ENCODE peak calls at places on chromosomes 5 and 9, in eight cellular contexts. One of them, this sample, is unnamed.
A peak's percentile ranks its signal among the peaks of the same experiment; 100 is the strongest.

GRCh38 chr5:123755587-123756324 is 243.8 kb downstream of the CSNK1G3 start:
- DNase-seq in Caki2: no peak
- DNase-seq in epithelial cell of prostate: no peak
- DNase-seq in activated gamma-delta T cell treated with Interleukin-2 at 50 U/mL for 16 hours: no peak
- DNase-seq in AG08395: peak; percentile 46
- DNase-seq in left ventricle myocardium inferior: no peak
- DNase-seq in BJ: peak; percentile 37
- DNase-seq in activated T-helper 1 cell treated with anti-CD3 and anti-CD28 coated beads, Interleukin-12 subunit alpha, Interleukin-12 subunit beta, Interleukin-2, Interleukin-4 antibody, amounts not matched to agents 30 ng/mL and 10 ng/mL and 1 ng/mL, durations not matched to agents 14 hours and 24 hours and 36 hours: no peak
- DNase-seq in this sample: no peak

GRCh38 chr9:127418037-127418471 is 6.1 kb upstream of the ZNF79 start:
- DNase-seq in Caki2: no peak
- DNase-seq in epithelial cell of prostate: no peak
- DNase-seq in activated gamma-delta T cell treated with Interleukin-2 at 50 U/mL for 16 hours: peak; percentile 31
- DNase-seq in AG08395: no peak
- DNase-seq in left ventricle myocardium inferior: no peak
- DNase-seq in BJ: no peak
- DNase-seq in activated T-helper 1 cell treated with anti-CD3 and anti-CD28 coated beads, Interleukin-12 subunit alpha, Interleukin-12 subunit beta, Interleukin-2, Interleukin-4 antibody, amounts not matched to agents 30 ng/mL and 10 ng/mL and 1 ng/mL, durations not matched to agents 14 hours and 24 hours and 36 hours: peak; percentile 19
- DNase-seq in this sample: peak; percentile 53

GRCh38 chr9:89662718-89663246 is 58.0 kb downstream of the GADD45G start:
- DNase-seq in Caki2: no peak
- DNase-seq in epithelial cell of prostate: no peak
- DNase-seq in activated gamma-delta T cell treated with Interleukin-2 at 50 U/mL for 16 hours: no peak
- DNase-seq in AG08395: no peak
- DNase-seq in left ventricle myocardium inferior: no peak
- DNase-seq in BJ: no peak
- DNase-seq in activated T-helper 1 cell treated with anti-CD3 and anti-CD28 coated beads, Interleukin-12 subunit alpha, Interleukin-12 subunit beta, Interleukin-2, Interleukin-4 antibody, amounts not matched to agents 30 ng/mL and 10 ng/mL and 1 ng/mL, durations not matched to agents 14 hours and 24 hours and 36 hours: no peak
- DNase-seq in this sample: no peak

GRCh38 chr5:172935096-172935495 is 24.1 kb upstream of the RPL26L1 start:
- DNase-seq in Caki2: no peak
- DNase-seq in epithelial cell of prostate: no peak
- DNase-seq in activated gamma-delta T cell treated with Interleukin-2 at 50 U/mL for 16 hours: no peak
- DNase-seq in AG08395: no peak
- DNase-seq in left ventricle myocardium inferior: no peak
- DNase-seq in BJ: no peak
- DNase-seq in activated T-helper 1 cell treated with anti-CD3 and anti-CD28 coated beads, Interleukin-12 subunit alpha, Interleukin-12 subunit beta, Interleukin-2, Interleukin-4 antibody, amounts not matched to agents 30 ng/mL and 10 ng/mL and 1 ng/mL, durations not matched to agents 14 hours and 24 hours and 36 hours: no peak
- DNase-seq in this sample: no peak

GRCh38 chr9:31590091-31590490 is 794.4 kb upstream of the ACO1 start:
- DNase-seq in Caki2: no peak
- DNase-seq in epithelial cell of prostate: no peak
- DNase-seq in activated gamma-delta T cell treated with Interleukin-2 at 50 U/mL for 16 hours: no peak
- DNase-seq in AG08395: no peak
- DNase-seq in left ventricle myocardium inferior: no peak
- DNase-seq in BJ: no peak
- DNase-seq in activated T-helper 1 cell treated with anti-CD3 and anti-CD28 coated beads, Interleukin-12 subunit alpha, Interleukin-12 subunit beta, Interleukin-2, Interleukin-4 antibody, amounts not matched to agents 30 ng/mL and 10 ng/mL and 1 ng/mL, durations not matched to agents 14 hours and 24 hours and 36 hours: no peak
- DNase-seq in this sample: no peak

GRCh38 chr9:35075358-35075757 is 2.9 kb upstream of the VCP start:
- DNase-seq in Caki2: no peak
- DNase-seq in epithelial cell of prostate: no peak
- DNase-seq in activated gamma-delta T cell treated with Interleukin-2 at 50 U/mL for 16 hours: no peak
- DNase-seq in AG08395: no peak
- DNase-seq in left ventricle myocardium inferior: no peak
- DNase-seq in BJ: no peak
- DNase-seq in activated T-helper 1 cell treated with anti-CD3 and anti-CD28 coated beads, Interleukin-12 subunit alpha, Interleukin-12 subunit beta, Interleukin-2, Interleukin-4 antibody, amounts not matched to agents 30 ng/mL and 10 ng/mL and 1 ng/mL, durations not matched to agents 14 hours and 24 hours and 36 hours: no peak
- DNase-seq in this sample: no peak

GRCh38 chr5:33736510-33736909 is 155.3 kb downstream of the ADAMTS12 start:
- DNase-seq in Caki2: no peak
- DNase-seq in epithelial cell of prostate: no peak
- DNase-seq in activated gamma-delta T cell treated with Interleukin-2 at 50 U/mL for 16 hours: no peak
- DNase-seq in AG08395: peak; percentile 83
- DNase-seq in left ventricle myocardium inferior: no peak
- DNase-seq in BJ: peak; percentile 80
- DNase-seq in activated T-helper 1 cell treated with anti-CD3 and anti-CD28 coated beads, Interleukin-12 subunit alpha, Interleukin-12 subunit beta, Interleukin-2, Interleukin-4 antibody, amounts not matched to agents 30 ng/mL and 10 ng/mL and 1 ng/mL, durations not matched to agents 14 hours and 24 hours and 36 hours: no peak
- DNase-seq in this sample: no peak

GRCh38 chr5:95861221-95861857 is 38.8 kb upstream of the GLRX start:
- DNase-seq in Caki2: no peak
- DNase-seq in epithelial cell of prostate: peak; percentile 69
- DNase-seq in activated gamma-delta T cell treated with Interleukin-2 at 50 U/mL for 16 hours: no peak
- DNase-seq in AG08395: peak; percentile 86
- DNase-seq in left ventricle myocardium inferior: peak; percentile 50
- DNase-seq in BJ: peak; percentile 96
- DNase-seq in activated T-helper 1 cell treated with anti-CD3 and anti-CD28 coated beads, Interleukin-12 subunit alpha, Interleukin-12 subunit beta, Interleukin-2, Interleukin-4 antibody, amounts not matched to agents 30 ng/mL and 10 ng/mL and 1 ng/mL, durations not matched to agents 14 hours and 24 hours and 36 hours: no peak
- DNase-seq in this sample: no peak

GRCh38 chr9:4502444-4502843 is 12.2 kb downstream of the SLC1A1 start:
- DNase-seq in Caki2: no peak
- DNase-seq in epithelial cell of prostate: no peak
- DNase-seq in activated gamma-delta T cell treated with Interleukin-2 at 50 U/mL for 16 hours: no peak
- DNase-seq in AG08395: no peak
- DNase-seq in left ventricle myocardium inferior: no peak
- DNase-seq in BJ: no peak
- DNase-seq in activated T-helper 1 cell treated with anti-CD3 and anti-CD28 coated beads, Interleukin-12 subunit alpha, Interleukin-12 subunit beta, Interleukin-2, Interleukin-4 antibody, amounts not matched to agents 30 ng/mL and 10 ng/mL and 1 ng/mL, durations not matched to agents 14 hours and 24 hours and 36 hours: no peak
- DNase-seq in this sample: no peak

GRCh38 chr9:131441441-131441840 is 47.6 kb downstream of the PRRC2B start:
- DNase-seq in Caki2: no peak
- DNase-seq in epithelial cell of prostate: no peak
- DNase-seq in activated gamma-delta T cell treated with Interleukin-2 at 50 U/mL for 16 hours: no peak
- DNase-seq in AG08395: no peak
- DNase-seq in left ventricle myocardium inferior: no peak
- DNase-seq in BJ: no peak
- DNase-seq in activated T-helper 1 cell treated with anti-CD3 and anti-CD28 coated beads, Interleukin-12 subunit alpha, Interleukin-12 subunit beta, Interleukin-2, Interleukin-4 antibody, amounts not matched to agents 30 ng/mL and 10 ng/mL and 1 ng/mL, durations not matched to agents 14 hours and 24 hours and 36 hours: no peak
- DNase-seq in this sample: no peak

GRCh38 chr5:652773-653350 is 40.3 kb downstream of the TPPP start:
- DNase-seq in Caki2: no peak
- DNase-seq in epithelial cell of prostate: no peak
- DNase-seq in activated gamma-delta T cell treated with Interleukin-2 at 50 U/mL for 16 hours: no peak
- DNase-seq in AG08395: no peak
- DNase-seq in left ventricle myocardium inferior: no peak
- DNase-seq in BJ: no peak
- DNase-seq in activated T-helper 1 cell treated with anti-CD3 and anti-CD28 coated beads, Interleukin-12 subunit alpha, Interleukin-12 subunit beta, Interleukin-2, Interleukin-4 antibody, amounts not matched to agents 30 ng/mL and 10 ng/mL and 1 ng/mL, durations not matched to agents 14 hours and 24 hours and 36 hours: no peak
- DNase-seq in this sample: no peak

GRCh38 chr9:93038918-93039317 is 19.6 kb upstream of the SUSD3 start:
- DNase-seq in Caki2: no peak
- DNase-seq in epithelial cell of prostate: no peak
- DNase-seq in activated gamma-delta T cell treated with Interleukin-2 at 50 U/mL for 16 hours: no peak
- DNase-seq in AG08395: no peak
- DNase-seq in left ventricle myocardium inferior: no peak
- DNase-seq in BJ: no peak
- DNase-seq in activated T-helper 1 cell treated with anti-CD3 and anti-CD28 coated beads, Interleukin-12 subunit alpha, Interleukin-12 subunit beta, Interleukin-2, Interleukin-4 antibody, amounts not matched to agents 30 ng/mL and 10 ng/mL and 1 ng/mL, durations not matched to agents 14 hours and 24 hours and 36 hours: no peak
- DNase-seq in this sample: no peak

GRCh38 chr9:127214421-127215265 is 49.9 kb upstream of the GARNL3 start:
- DNase-seq in Caki2: peak; percentile 51
- DNase-seq in epithelial cell of prostate: peak; percentile 46
- DNase-seq in activated gamma-delta T cell treated with Interleukin-2 at 50 U/mL for 16 hours: peak; percentile 51
- DNase-seq in AG08395: peak; percentile 65
- DNase-seq in left ventricle myocardium inferior: no peak
- DNase-seq in BJ: no peak
- DNase-seq in activated T-helper 1 cell treated with anti-CD3 and anti-CD28 coated beads, Interleukin-12 subunit alpha, Interleukin-12 subunit beta, Interleukin-2, Interleukin-4 antibody, amounts not matched to agents 30 ng/mL and 10 ng/mL and 1 ng/mL, durations not matched to agents 14 hours and 24 hours and 36 hours: peak; percentile 44
- DNase-seq in this sample: peak; percentile 67

GRCh38 chr9:79193001-79193400 is 378.8 kb upstream of the TLE4 start:
- DNase-seq in Caki2: no peak
- DNase-seq in epithelial cell of prostate: no peak
- DNase-seq in activated gamma-delta T cell treated with Interleukin-2 at 50 U/mL for 16 hours: no peak
- DNase-seq in AG08395: peak; percentile 58
- DNase-seq in left ventricle myocardium inferior: no peak
- DNase-seq in BJ: peak; percentile 64
- DNase-seq in activated T-helper 1 cell treated with anti-CD3 and anti-CD28 coated beads, Interleukin-12 subunit alpha, Interleukin-12 subunit beta, Interleukin-2, Interleukin-4 antibody, amounts not matched to agents 30 ng/mL and 10 ng/mL and 1 ng/mL, durations not matched to agents 14 hours and 24 hours and 36 hours: no peak
- DNase-seq in this sample: no peak

GRCh38 chr9:127158995-127159801 is 36.8 kb upstream of the ANGPTL2 start:
- DNase-seq in Caki2: peak; percentile 77
- DNase-seq in epithelial cell of prostate: no peak
- DNase-seq in activated gamma-delta T cell treated with Interleukin-2 at 50 U/mL for 16 hours: no peak
- DNase-seq in AG08395: peak; percentile 84
- DNase-seq in left ventricle myocardium inferior: no peak
- DNase-seq in BJ: no peak
- DNase-seq in activated T-helper 1 cell treated with anti-CD3 and anti-CD28 coated beads, Interleukin-12 subunit alpha, Interleukin-12 subunit beta, Interleukin-2, Interleukin-4 antibody, amounts not matched to agents 30 ng/mL and 10 ng/mL and 1 ng/mL, durations not matched to agents 14 hours and 24 hours and 36 hours: no peak
- DNase-seq in this sample: peak; percentile 13

GRCh38 chr5:155081618-155082017 is 68.1 kb downstream of the KIF4B start:
- DNase-seq in Caki2: no peak
- DNase-seq in epithelial cell of prostate: no peak
- DNase-seq in activated gamma-delta T cell treated with Interleukin-2 at 50 U/mL for 16 hours: no peak
- DNase-seq in AG08395: no peak
- DNase-seq in left ventricle myocardium inferior: no peak
- DNase-seq in BJ: no peak
- DNase-seq in activated T-helper 1 cell treated with anti-CD3 and anti-CD28 coated beads, Interleukin-12 subunit alpha, Interleukin-12 subunit beta, Interleukin-2, Interleukin-4 antibody, amounts not matched to agents 30 ng/mL and 10 ng/mL and 1 ng/mL, durations not matched to agents 14 hours and 24 hours and 36 hours: no peak
- DNase-seq in this sample: no peak

GRCh38 chr5:56207537-56207936 is 25.6 kb downstream of the ANKRD55 start:
- DNase-seq in Caki2: no peak
- DNase-seq in epithelial cell of prostate: no peak
- DNase-seq in activated gamma-delta T cell treated with Interleukin-2 at 50 U/mL for 16 hours: no peak
- DNase-seq in AG08395: no peak
- DNase-seq in left ventricle myocardium inferior: no peak
- DNase-seq in BJ: no peak
- DNase-seq in activated T-helper 1 cell treated with anti-CD3 and anti-CD28 coated beads, Interleukin-12 subunit alpha, Interleukin-12 subunit beta, Interleukin-2, Interleukin-4 antibody, amounts not matched to agents 30 ng/mL and 10 ng/mL and 1 ng/mL, durations not matched to agents 14 hours and 24 hours and 36 hours: no peak
- DNase-seq in this sample: no peak

GRCh38 chr5:50440651-50441478 is at the start of gene EMB:
- DNase-seq in Caki2: no peak
- DNase-seq in epithelial cell of prostate: no peak
- DNase-seq in activated gamma-delta T cell treated with Interleukin-2 at 50 U/mL for 16 hours: peak; percentile 77
- DNase-seq in AG08395: peak; percentile 42
- DNase-seq in left ventricle myocardium inferior: peak; percentile 68
- DNase-seq in BJ: no peak
- DNase-seq in activated T-helper 1 cell treated with anti-CD3 and anti-CD28 coated beads, Interleukin-12 subunit alpha, Interleukin-12 subunit beta, Interleukin-2, Interleukin-4 antibody, amounts not matched to agents 30 ng/mL and 10 ng/mL and 1 ng/mL, durations not matched to agents 14 hours and 24 hours and 36 hours: peak; percentile 72
- DNase-seq in this sample: peak; percentile 85

GRCh38 chr9:78014776-78015175 is 16.8 kb downstream of the GNAQ start:
- DNase-seq in Caki2: no peak
- DNase-seq in epithelial cell of prostate: no peak
- DNase-seq in activated gamma-delta T cell treated with Interleukin-2 at 50 U/mL for 16 hours: no peak
- DNase-seq in AG08395: no peak
- DNase-seq in left ventricle myocardium inferior: no peak
- DNase-seq in BJ: no peak
- DNase-seq in activated T-helper 1 cell treated with anti-CD3 and anti-CD28 coated beads, Interleukin-12 subunit alpha, Interleukin-12 subunit beta, Interleukin-2, Interleukin-4 antibody, amounts not matched to agents 30 ng/mL and 10 ng/mL and 1 ng/mL, durations not matched to agents 14 hours and 24 hours and 36 hours: no peak
- DNase-seq in this sample: no peak

GRCh38 chr5:136766456-136766855 is 401.1 kb upstream of the TRPC7 start:
- DNase-seq in Caki2: peak; percentile 67
- DNase-seq in epithelial cell of prostate: no peak
- DNase-seq in activated gamma-delta T cell treated with Interleukin-2 at 50 U/mL for 16 hours: no peak
- DNase-seq in AG08395: no peak
- DNase-seq in left ventricle myocardium inferior: no peak
- DNase-seq in BJ: no peak
- DNase-seq in activated T-helper 1 cell treated with anti-CD3 and anti-CD28 coated beads, Interleukin-12 subunit alpha, Interleukin-12 subunit beta, Interleukin-2, Interleukin-4 antibody, amounts not matched to agents 30 ng/mL and 10 ng/mL and 1 ng/mL, durations not matched to agents 14 hours and 24 hours and 36 hours: no peak
- DNase-seq in this sample: no peak